ENCODE peak calls at places on chromosome 15, in six cellular contexts. X is neural crest cell; F is GM12878; K is head of caudate nucleus; D is stimulated activated CD4-positive, alpha-beta T cell treated with anti-CD3 and anti-CD28 coated beads, TNF-alpha, amount 100 ng/mL, for 4 hours; U is WTC11. M is an unnamed sample.

GRCh38 chr15:71559616-71560015 is 250.7 kb upstream of the NR2E3 start:
- DNase-seq in U (no peak), F (no peak), X (no peak), D (no peak), K (no peak), M (no peak)

GRCh38 chr15:89379423-89379735 is 44.8 kb upstream of the POLG start:
- DNase-seq in X (no peak), F (no peak), U (no peak), D (no peak), K (no peak), M (no peak)

GRCh38 chr15:25707656-25708365 is 155.3 kb downstream of the ATP10A start:
- DNase-seq in F (no peak), U (no peak), X (no peak), D (no peak), K (no peak), M (no peak)

GRCh38 chr15:70361891-70362290 is 264.2 kb upstream of the TLE3 start:
- DNase-seq in U (no peak), X (no peak), F (no peak), D (no peak), K (no peak), M (no peak)

GRCh38 chr15:27587810-27588209 is 511.3 kb downstream of the OCA2 start:
- DNase-seq in X (no peak), U (peak), F (no peak), K (no peak), D (no peak), M (no peak)

GRCh38 chr15:36024066-36024465 is 478.1 kb upstream of the DPH6 start:
- DNase-seq in U (no peak), D (no peak), K (no peak), F (no peak), X (no peak), M (peak)

GRCh38 chr15:34754674-34755418 is at the start of gene GJD2:
- DNase-seq in X (no peak), U (peak), D (no peak), F (no peak), K (no peak), M (no peak)

GRCh38 chr15:45314960-45315359 is 62.9 kb downstream of the SLC28A2 start:
- DNase-seq in K (no peak), F (no peak), X (peak), D (no peak), U (peak), M (peak)

GRCh38 chr15:46708226-46708625 is 1009.1 kb upstream of the SEMA6D start:
- DNase-seq in K (no peak), U (no peak), F (no peak), X (no peak), D (no peak), M (no peak)

GRCh38 chr15:78740904-78741274 is 70.4 kb downstream of the ADAMTS7 start:
- DNase-seq in X (no peak), D (no peak), F (no peak), K (no peak), U (no peak), M (no peak)

GRCh38 chr15:48191574-48192225 is at the start of gene CTXN2:
- DNase-seq in K (peak), U (no peak), X (no peak), D (no peak), F (no peak), M (no peak)

GRCh38 chr15:76060098-76060989 is 559 bp downstream of the TMEM266 start:
- DNase-seq in K (no peak), F (peak), D (no peak), X (no peak), U (no peak), M (no peak)

GRCh38 chr15:81229596-81229995 is 32.9 kb downstream of the IL16 start:
- DNase-seq in U (no peak), K (no peak), X (no peak), D (no peak), F (no peak), M (peak)

GRCh38 chr15:31300981-31301686 is 25.5 kb upstream of the KLF13 start:
- DNase-seq in K (no peak), F (no peak), D (no peak), U (no peak), X (no peak), M (no peak)

GRCh38 chr15:74630284-74631086 is 14.8 kb downstream of the CLK3 start:
- DNase-seq in U (peak), F (no peak), D (no peak), K (no peak), X (no peak), M (no peak)

GRCh38 chr15:51759557-51760070 is 8.2 kb downstream of the TMOD2 start:
- DNase-seq in F (no peak), X (no peak), K (no peak), U (peak), D (no peak), M (peak)

GRCh38 chr15:39925112-39925830 is 5.2 kb upstream of the GPR176 start:
- DNase-seq in X (no peak), K (no peak), U (no peak), F (no peak), D (no peak), M (peak)

GRCh38 chr15:63708141-63708772 is 111.1 kb downstream of the FBXL22 start:
- DNase-seq in D (no peak), U (no peak), K (no peak), X (no peak), F (no peak), M (no peak)

GRCh38 chr15:85751731-85752421 is 42.8 kb downstream of the KLHL25 start:
- DNase-seq in D (no peak), K (no peak), X (peak), F (no peak), U (peak), M (no peak)

GRCh38 chr15:40276927-40277326 is 5.9 kb downstream of the ANKRD63 start:
- DNase-seq in X (no peak), D (no peak), K (no peak), U (no peak), F (no peak), M (no peak)

GRCh38 chr15:45148076-45149059 is 18.6 kb downstream of the DUOX1 start:
- DNase-seq in X (no peak), D (no peak), U (no peak), K (no peak), F (no peak), M (no peak)

GRCh38 chr15:68256675-68257450 is 20.7 kb upstream of the FEM1B start:
- DNase-seq in K (peak), F (no peak), U (peak), X (peak), D (peak), M (peak)

GRCh38 chr15:83365370-83365938 is 81.0 kb upstream of the BNC1 start:
- DNase-seq in K (peak), U (peak), F (no peak), D (no peak), X (peak), M (peak)

GRCh38 chr15:42608110-42608531 is 32.7 kb downstream of the STARD9 start:
- DNase-seq in X (no peak), K (no peak), U (no peak), F (peak), D (no peak), M (no peak)

GRCh38 chr15:66231421-66232266 is 21.9 kb downstream of the MEGF11 start:
- DNase-seq in K (no peak), D (no peak), X (no peak), U (no peak), F (no peak), M (peak)

GRCh38 chr15:58459562-58459961 is 27.8 kb downstream of the LIPC start:
- DNase-seq in F (no peak), U (no peak), X (no peak), D (no peak), K (no peak), M (no peak)

GRCh38 chr15:60525640-60526039 is 46.7 kb upstream of the ICE2 start:
- DNase-seq in K (no peak), F (no peak), D (no peak), U (no peak), X (no peak), M (peak)

M was measured in fibroblast of mammary gland.